ENCODE peak calls at places on chromosomes 12 and 14, in five cellular contexts. One of them, this sample, is unnamed.

GRCh38 chr12:27530157-27530922 is 6.3 kb downstream of the PPFIBP1 start:
- DNase-seq in IMR-90: peak
- DNase-seq in H1: no peak
- DNase-seq in mesendoderm: peak
- DNase-seq in H9: no peak
- DNase-seq in this sample: peak

GRCh38 chr12:105279460-105280056 is 43.6 kb upstream of the APPL2 start:
- DNase-seq in IMR-90: no peak
- DNase-seq in H1: peak
- DNase-seq in mesendoderm: no peak
- DNase-seq in H9: peak
- DNase-seq in this sample: peak

GRCh38 chr12:78209851-78210493 is 379.3 kb downstream of the NAV3 start:
- DNase-seq in IMR-90: peak
- DNase-seq in H1: no peak
- DNase-seq in mesendoderm: no peak
- DNase-seq in H9: no peak
- DNase-seq in this sample: no peak

GRCh38 chr14:36520601-36521525 is 831 bp upstream of the NKX2-1 start:
- DNase-seq in IMR-90: peak
- DNase-seq in H1: peak
- DNase-seq in mesendoderm: peak
- DNase-seq in H9: peak
- DNase-seq in this sample: no peak

GRCh38 chr14:96098309-96098998 is 59.3 kb downstream of the C14orf132 start:
- DNase-seq in IMR-90: peak
- DNase-seq in H1: peak
- DNase-seq in mesendoderm: peak
- DNase-seq in H9: peak
- DNase-seq in this sample: peak

GRCh38 chr14:73246387-73247150 is 9.3 kb downstream of the PAPLN start:
- DNase-seq in IMR-90: no peak
- DNase-seq in H1: no peak
- DNase-seq in mesendoderm: no peak
- DNase-seq in H9: no peak
- DNase-seq in this sample: no peak

GRCh38 chr12:12272869-12273268 is 6.0 kb upstream of the LRP6 start:
- DNase-seq in IMR-90: no peak
- DNase-seq in H1: no peak
- DNase-seq in mesendoderm: peak
- DNase-seq in H9: no peak
- DNase-seq in this sample: no peak

GRCh38 chr12:104280703-104281458 is 22.7 kb upstream of the EID3 start:
- DNase-seq in IMR-90: peak
- DNase-seq in H1: no peak
- DNase-seq in mesendoderm: no peak
- DNase-seq in H9: no peak
- DNase-seq in this sample: peak

GRCh38 chr14:34766611-34767010 is 52.2 kb upstream of the CFL2 start:
- DNase-seq in IMR-90: peak
- DNase-seq in H1: no peak
- DNase-seq in mesendoderm: no peak
- DNase-seq in H9: no peak
- DNase-seq in this sample: no peak

GRCh38 chr12:15152864-15153263 is 68.4 kb downstream of the RERG start:
- DNase-seq in IMR-90: peak
- DNase-seq in H1: no peak
- DNase-seq in mesendoderm: no peak
- DNase-seq in H9: no peak
- DNase-seq in this sample: no peak

GRCh38 chr12:98492580-98493140 is 22.7 kb upstream of the TMPO start:
- DNase-seq in IMR-90: no peak
- DNase-seq in H1: no peak
- DNase-seq in mesendoderm: peak
- DNase-seq in H9: no peak
- DNase-seq in this sample: no peak

GRCh38 chr12:85580562-85581168 is 255.5 kb downstream of the RASSF9 start:
- DNase-seq in IMR-90: no peak
- DNase-seq in H1: no peak
- DNase-seq in mesendoderm: no peak
- DNase-seq in H9: no peak
- DNase-seq in this sample: no peak

GRCh38 chr12:71710276-71711125 is 24.6 kb downstream of the TMEM19 start:
- DNase-seq in IMR-90: peak
- DNase-seq in H1: no peak
- DNase-seq in mesendoderm: peak
- DNase-seq in H9: no peak
- DNase-seq in this sample: peak

GRCh38 chr12:113479578-113480335 is 8.1 kb upstream of the LHX5 start:
- DNase-seq in IMR-90: peak
- DNase-seq in H1: peak
- DNase-seq in mesendoderm: peak
- DNase-seq in H9: peak
- DNase-seq in this sample: no peak

GRCh38 chr14:69650948-69651369 is 39.6 kb downstream of the SUSD6 start:
- DNase-seq in IMR-90: no peak
- DNase-seq in H1: no peak
- DNase-seq in mesendoderm: peak
- DNase-seq in H9: no peak
- DNase-seq in this sample: no peak

GRCh38 chr14:85531594-85532391 is 1.8 kb downstream of the FLRT2 start:
- DNase-seq in IMR-90: peak
- DNase-seq in H1: peak
- DNase-seq in mesendoderm: peak
- DNase-seq in H9: peak
- DNase-seq in this sample: no peak

GRCh38 chr14:73437206-73437605 is 21.1 kb downstream of the NUMB start:
- DNase-seq in IMR-90: no peak
- DNase-seq in H1: no peak
- DNase-seq in mesendoderm: no peak
- DNase-seq in H9: no peak
- DNase-seq in this sample: no peak

GRCh38 chr14:33742166-33742565 is 208.7 kb downstream of the EGLN3 start:
- DNase-seq in IMR-90: no peak
- DNase-seq in H1: no peak
- DNase-seq in mesendoderm: no peak
- DNase-seq in H9: no peak
- DNase-seq in this sample: no peak

GRCh38 chr12:16112151-16112550 is 165.3 kb downstream of the SLC15A5 start:
- DNase-seq in IMR-90: no peak
- DNase-seq in H1: no peak
- DNase-seq in mesendoderm: peak
- DNase-seq in H9: no peak
- DNase-seq in this sample: peak

GRCh38 chr14:42374332-42374731 is 767.7 kb downstream of the LRFN5 start:
- DNase-seq in IMR-90: no peak
- DNase-seq in H1: no peak
- DNase-seq in mesendoderm: no peak
- DNase-seq in H9: no peak
- DNase-seq in this sample: no peak

GRCh38 chr12:129257526-129257925 is 404.2 kb downstream of the GLT1D1 start:
- DNase-seq in IMR-90: no peak
- DNase-seq in H1: no peak
- DNase-seq in mesendoderm: peak
- DNase-seq in H9: no peak
- DNase-seq in this sample: no peak

GRCh38 chr14:105087963-105088811 is 23.0 kb upstream of the GPR132 start:
- DNase-seq in IMR-90: peak
- DNase-seq in H1: peak
- DNase-seq in mesendoderm: peak
- DNase-seq in H9: peak
- DNase-seq in this sample: peak

GRCh38 chr12:65857875-65858274 is 33.6 kb downstream of the HMGA2 start:
- DNase-seq in IMR-90: no peak
- DNase-seq in H1: no peak
- DNase-seq in mesendoderm: no peak
- DNase-seq in H9: no peak
- DNase-seq in this sample: no peak

GRCh38 chr12:109542014-109542413 is 31.3 kb downstream of the MMAB start:
- DNase-seq in IMR-90: peak
- DNase-seq in H1: no peak
- DNase-seq in mesendoderm: peak
- DNase-seq in H9: no peak
- DNase-seq in this sample: no peak

GRCh38 chr12:13425766-13426165 is 229.2 kb downstream of the EMP1 start:
- DNase-seq in IMR-90: peak
- DNase-seq in H1: no peak
- DNase-seq in mesendoderm: peak
- DNase-seq in H9: no peak
- DNase-seq in this sample: no peak

GRCh38 chr12:55708695-55709233 is 1.1 kb upstream of the ITGA7 start:
- DNase-seq in IMR-90: no peak
- DNase-seq in H1: no peak
- DNase-seq in mesendoderm: no peak
- DNase-seq in H9: no peak
- DNase-seq in this sample: no peak

GRCh38 chr12:55707841-55708694 is at the start of gene ITGA7:
- DNase-seq in IMR-90: no peak
- DNase-seq in H1: peak
- DNase-seq in mesendoderm: peak
- DNase-seq in H9: peak
- DNase-seq in this sample: peak

GRCh38 chr12:55705802-55706402 is 1.8 kb downstream of the ITGA7 start:
- DNase-seq in IMR-90: no peak
- DNase-seq in H1: peak
- DNase-seq in mesendoderm: peak
- DNase-seq in H9: peak
- DNase-seq in this sample: no peak

GRCh38 chr12:55704824-55705780 is 2.6 kb downstream of the ITGA7 start:
- DNase-seq in IMR-90: no peak
- DNase-seq in H1: no peak
- DNase-seq in mesendoderm: no peak
- DNase-seq in H9: no peak
- DNase-seq in this sample: no peak

DNA sequence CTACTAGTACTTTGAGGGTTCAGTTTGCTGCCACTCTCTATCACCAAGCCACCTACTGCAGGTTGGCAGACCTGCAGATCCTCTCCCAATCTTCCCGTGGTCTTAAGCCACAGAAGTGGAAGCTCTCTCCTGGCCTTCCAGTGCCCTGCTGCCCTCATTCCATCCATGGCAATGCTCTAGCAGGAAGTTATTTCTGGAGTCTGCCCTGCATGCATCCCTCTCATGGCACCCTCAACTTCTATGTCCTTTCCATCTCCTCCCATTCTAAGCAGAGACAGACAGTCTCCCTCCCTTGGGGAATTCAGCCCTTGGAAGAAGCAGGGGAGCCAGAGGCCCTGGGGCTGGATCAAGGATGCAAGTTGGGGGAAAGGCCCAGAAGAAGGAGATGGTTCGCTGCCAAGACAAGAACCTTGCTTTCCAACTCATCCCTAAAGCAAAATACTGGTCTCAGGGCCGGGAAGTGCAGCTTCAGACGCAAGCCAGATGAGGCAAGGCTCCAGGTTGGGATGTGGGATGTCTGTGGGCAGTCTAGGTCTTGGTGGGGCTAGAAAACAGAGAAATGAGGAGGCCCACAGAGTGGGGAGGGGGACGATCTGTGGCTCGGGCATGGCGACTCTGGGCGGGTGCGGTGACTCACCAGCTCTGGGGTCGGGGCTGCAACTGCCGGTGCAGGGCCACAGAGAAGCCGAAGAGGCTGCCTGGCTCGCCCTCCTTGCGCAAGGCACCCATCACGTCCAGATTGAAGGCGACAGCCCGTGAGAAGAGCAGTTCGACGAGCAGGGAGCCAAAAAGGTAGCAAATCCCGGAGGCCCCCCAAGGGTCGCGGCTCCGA is 648 bp downstream of the ITGA7 start:
- DNase-seq in IMR-90: no peak
- DNase-seq in H1: peak
- DNase-seq in mesendoderm: peak
- DNase-seq in H9: peak
- DNase-seq in this sample: no peak
- H3K23ac ChIP-seq in IMR-90: no peak
- H3K23ac ChIP-seq in H1: no peak
- H3K23ac ChIP-seq in mesendoderm: no peak
- H3K23ac ChIP-seq in H9: no peak
- H3K23ac ChIP-seq in this sample: no peak

DNA sequence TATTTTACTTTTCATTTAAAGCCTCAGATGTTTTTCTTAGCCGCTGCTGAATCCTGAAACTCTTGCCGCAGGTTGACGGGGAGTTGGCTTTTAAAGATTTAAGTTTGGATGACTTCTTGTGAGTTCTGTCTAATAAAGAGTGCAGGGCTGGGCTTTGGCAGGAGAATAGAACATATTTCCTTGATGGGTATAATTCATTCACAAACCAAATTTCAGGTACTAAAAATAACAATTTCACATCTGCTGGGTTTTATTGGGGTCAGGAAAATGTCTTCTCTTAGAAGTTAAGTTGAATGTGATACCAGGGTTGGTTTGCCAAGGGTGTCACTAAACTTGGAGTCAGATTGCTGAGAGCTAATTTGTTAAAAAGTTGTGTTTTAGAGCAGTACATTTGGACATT is 9.7 kb downstream of the SP1 start:
- DNase-seq in IMR-90: no peak
- DNase-seq in H1: no peak
- DNase-seq in mesendoderm: no peak
- DNase-seq in H9: no peak
- DNase-seq in this sample: no peak
- H3K27ac ChIP-seq in IMR-90: peak
- H3K27ac ChIP-seq in H1: no peak
- H3K27ac ChIP-seq in mesendoderm: no peak
- H3K27ac ChIP-seq in H9: no peak
- H3K27ac ChIP-seq in this sample: no peak

GRCh38 chr14:23579739-23580138 is 1.1 kb upstream of the JPH4 start:
- DNase-seq in IMR-90: no peak
- DNase-seq in H1: no peak
- DNase-seq in mesendoderm: no peak
- DNase-seq in H9: no peak
- DNase-seq in this sample: no peak
- H3K23ac ChIP-seq in IMR-90: no peak
- H3K23ac ChIP-seq in H1: no peak
- H3K23ac ChIP-seq in mesendoderm: no peak
- H3K23ac ChIP-seq in H9: no peak
- H3K23ac ChIP-seq in this sample: no peak

DNA sequence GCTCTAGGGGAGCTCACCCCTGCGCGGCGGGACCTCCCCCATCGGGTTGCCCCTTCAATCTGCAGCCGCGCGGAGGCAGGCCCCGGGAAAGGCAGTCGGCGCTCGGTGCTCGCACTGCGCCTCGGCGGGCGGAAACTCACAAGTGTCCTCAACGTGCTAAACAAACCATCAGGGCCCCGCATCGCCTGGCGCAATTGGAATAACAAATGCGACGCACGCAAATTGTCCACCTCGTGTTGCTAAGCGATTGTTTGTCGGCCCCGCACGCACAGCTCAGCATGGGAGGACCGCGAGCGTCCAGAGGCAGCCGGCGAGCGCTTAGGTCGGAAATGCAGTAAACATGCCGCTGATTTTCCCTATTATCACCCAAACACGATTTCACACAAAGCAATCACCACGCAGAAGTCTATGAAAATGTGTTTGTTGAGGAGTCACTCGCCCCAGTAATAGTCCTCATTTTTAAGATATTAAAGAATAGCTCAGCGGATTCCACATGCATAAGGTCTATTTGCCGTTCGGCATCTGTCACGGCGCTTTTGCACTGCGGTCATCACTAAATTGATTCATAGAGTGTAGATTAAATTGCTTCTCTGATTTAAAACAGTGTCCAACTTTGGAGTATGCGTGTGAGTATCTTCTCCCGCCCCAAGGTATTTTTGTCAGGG is 3.2 kb upstream of the GSC start:
- DNase-seq in IMR-90: no peak
- DNase-seq in H1: peak
- DNase-seq in mesendoderm: peak
- DNase-seq in H9: peak
- DNase-seq in this sample: peak
- H3K27ac ChIP-seq in IMR-90: no peak
- H3K27ac ChIP-seq in H1: no peak
- H3K27ac ChIP-seq in mesendoderm: no peak
- H3K27ac ChIP-seq in H9: no peak
- H3K27ac ChIP-seq in this sample: no peak

This sample was measured in trophoblast cell.